ENCODE peak calls at places on chromosomes 12 and 14, in nine cellular contexts. N is HS-27A; K is AML-193; D is NCI-H774; T is left ventricle myocardium inferior; M is GM13977; Q is GM06990; U is stimulated activated CD4-positive, alpha-beta T cell treated with anti-CD3 and anti-CD28 coated beads, Interleukin-15, amount 100 ng/mL, for 1 hour; W is endothelial cell. P is an unnamed sample.

GRCh38 chr12:43856932-43857331 is 21.1 kb downstream of the TMEM117 start:
- DNase-seq in N (no peak), K (no peak), D (peak), T (no peak), M (no peak), Q (no peak), U (no peak), W (no peak), P (no peak)

GRCh38 chr12:129106772-129107171 is 253.5 kb downstream of the GLT1D1 start:
- DNase-seq in N (no peak), K (no peak), D (no peak), T (no peak), M (no peak), Q (no peak), U (no peak), W (no peak), P (no peak)

GRCh38 chr12:79127268-79127895 is 262.8 kb downstream of the SYT1 start:
- DNase-seq in N (peak), K (peak), D (no peak), T (no peak), M (peak), Q (peak), U (no peak), W (no peak), P (no peak)

GRCh38 chr14:35051796-35052195 is 5.7 kb downstream of the FAM177A1 start:
- DNase-seq in N (no peak), K (no peak), D (no peak), T (no peak), M (no peak), Q (no peak), U (no peak), W (no peak), P (no peak)

GRCh38 chr12:98453492-98453891 is 61.9 kb upstream of the TMPO start:
- DNase-seq in N (no peak), K (no peak), D (no peak), T (no peak), M (no peak), Q (no peak), U (no peak), W (no peak), P (no peak)

GRCh38 chr12:128843538-128843937 is 9.7 kb upstream of the GLT1D1 start:
- DNase-seq in N (no peak), K (no peak), D (no peak), T (no peak), M (no peak), Q (no peak), U (no peak), W (no peak), P (no peak)

GRCh38 chr12:74539765-74540526 is 2.3 kb downstream of the ATXN7L3B start:
- DNase-seq in N (no peak), K (peak), D (no peak), T (no peak), M (no peak), Q (no peak), U (no peak), W (no peak), P (peak)

GRCh38 chr12:52052471-52053186 is 1.4 kb downstream of the NR4A1 start:
- DNase-seq in N (no peak), K (no peak), D (no peak), T (no peak), M (no peak), Q (no peak), U (no peak), W (no peak), P (no peak)

GRCh38 chr14:58768977-58769376 is 131.2 kb downstream of the DACT1 start:
- DNase-seq in N (no peak), K (no peak), D (no peak), T (no peak), M (no peak), Q (no peak), U (no peak), W (no peak), P (no peak)

GRCh38 chr14:60488175-60488574 is 2.3 kb upstream of the C14orf39 start:
- DNase-seq in N (no peak), K (no peak), D (no peak), T (no peak), M (no peak), Q (no peak), U (no peak), W (no peak), P (no peak)

GRCh38 chr14:101457936-101458535 is 103.3 kb upstream of the DIO3 start:
- DNase-seq in N (no peak), K (no peak), D (no peak), T (no peak), M (no peak), Q (no peak), U (no peak), W (no peak), P (no peak)

GRCh38 chr12:130164931-130165330 is 2.7 kb downstream of the FZD10 start:
- DNase-seq in N (no peak), K (no peak), D (no peak), T (no peak), M (no peak), Q (no peak), U (no peak), W (no peak), P (no peak)